ENCODE peak calls at places on chromosomes 13 and 19, in nine cellular contexts. Y is cardiac muscle cell, V is left ventricle myocardium inferior, E is IMR-90, A is fibroblast of lung, B is neural progenitor cell, O is tibial nerve, Q is pancreas, I is stomach. D is an unnamed sample. For H3K36me3 and H3K4me1, the result is how much of the 10 kb centered on the place peaks cover.

GRCh38 chr19:18312021-18312534 is 10.8 kb downstream of the LSM4 start:
- DNase-seq in Y (no peak), V (no peak), E (no peak), A (no peak), B (no peak), O (no peak), Q (no peak), I (no peak), D (peak)

GRCh38 chr19:5805465-5806132 is 732 bp downstream of the NRTN start:
- DNase-seq in Y (peak), V (peak), E (peak), A (peak), B (peak), O (peak), Q (peak), I (peak), D (peak)

GRCh38 chr19:18417250-18418033 is 1.8 kb upstream of the SSBP4 start:
- DNase-seq in Y (peak), V (peak), E (peak), A (peak), B (peak), O (no peak), Q (no peak), I (no peak), D (no peak)

GRCh38 chr13:65582160-65582559 is 1648.0 kb downstream of the PCDH9 start:
- DNase-seq in Y (no peak), V (no peak), E (no peak), A (no peak), B (no peak), O (no peak), Q (no peak), I (no peak), D (no peak)

GRCh38 chr19:47111081-47111589 is 2.4 kb downstream of the ZC3H4 start:
- DNase-seq in Y (no peak), V (no peak), E (no peak), A (no peak), B (peak), O (no peak), Q (peak), I (peak), D (peak)

GRCh38 chr13:53336441-53337160 is 308.0 kb downstream of the OLFM4 start:
- DNase-seq in Y (no peak), V (no peak), E (no peak), A (no peak), B (no peak), O (no peak), Q (no peak), I (no peak), D (no peak)

GRCh38 chr13:36910545-36910944 is 9.5 kb downstream of the SMAD9 start:
- DNase-seq in Y (no peak), V (no peak), E (no peak), A (no peak), B (no peak), O (no peak), Q (no peak), I (no peak), D (no peak)

GRCh38 chr13:80336335-80336734 is 4.6 kb downstream of the SPRY2 start:
- DNase-seq in Y (peak), V (no peak), E (peak), A (peak), B (no peak), O (no peak), Q (no peak), I (no peak), D (peak)

GRCh38 chr13:43786766-43787517 is at the start of gene ENOX1:
- DNase-seq in Y (peak), V (peak), E (peak), A (peak), B (peak), O (no peak), Q (peak), I (peak), D (peak)

DNA sequence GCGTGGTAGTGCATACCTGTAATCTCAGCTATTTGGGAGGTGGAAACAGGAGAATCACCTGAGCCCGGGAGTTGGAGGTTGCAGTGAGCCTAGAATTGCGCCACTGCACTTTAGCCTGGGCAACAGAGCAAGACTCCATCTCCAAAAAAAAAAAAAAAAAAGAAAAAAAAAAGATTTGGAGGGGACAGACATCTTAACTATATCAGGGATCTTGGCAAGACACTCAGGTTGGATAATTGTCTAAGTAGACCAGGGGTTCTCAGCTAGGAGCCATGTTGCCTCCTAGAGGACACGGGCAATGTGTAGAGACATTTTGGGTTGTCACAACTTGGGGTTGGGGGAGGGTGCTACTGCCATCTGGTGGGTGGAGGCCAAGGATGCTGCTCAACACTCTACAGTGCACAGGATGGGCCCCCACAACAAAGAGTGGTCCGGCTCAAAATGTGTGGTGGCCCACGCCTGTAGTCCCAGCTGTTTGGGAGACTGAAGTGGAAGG is 1.9 kb upstream of the ZNF580 start:
- DNase-seq in Y (peak), V (no peak), E (peak), A (peak), B (peak), O (no peak), Q (peak), I (no peak), D (no peak)
- H3K27ac ChIP-seq in Y (no peak), V (no peak), E (no peak), A (no peak), B (no peak), O (peak), Q (no peak), I (peak), D (no peak)

GRCh38 chr19:8319807-8320520 is 1.2 kb downstream of the NDUFA7 start:
- DNase-seq in Y (no peak), V (no peak), E (no peak), A (no peak), B (peak), O (no peak), Q (no peak), I (no peak), D (no peak)
- H3K36me3 ChIP-seq in Y (under half), V (under half), E (under half), A (under half), B (under half), O (under half), Q (under half), I (under half), D (under half)

DNA sequence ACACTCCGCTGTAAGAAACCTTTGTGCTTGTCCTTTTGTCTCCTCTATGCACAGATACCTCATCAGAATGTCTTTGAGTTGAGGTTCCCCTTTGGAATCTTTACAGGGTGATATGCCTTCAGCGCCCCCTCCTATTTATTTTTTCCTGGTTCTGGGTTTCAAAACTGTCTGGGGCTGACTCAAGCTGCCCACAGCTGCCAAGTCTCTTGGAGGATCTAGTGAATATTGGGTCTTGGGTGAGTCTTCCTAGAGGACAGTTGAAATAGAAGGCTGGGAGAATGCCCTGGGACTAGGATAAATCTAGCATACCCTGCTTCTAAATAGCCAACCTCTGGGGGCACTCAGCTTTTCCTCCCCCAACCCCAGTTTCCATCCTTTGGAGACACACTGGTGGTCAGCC is 945 bp downstream of the ZNF136 start:
- DNase-seq in Y (no peak), V (no peak), E (peak), A (peak), B (peak), O (no peak), Q (no peak), I (no peak), D (no peak)
- H3K4me1 ChIP-seq in Y (under half), V (half or more), E (under half), A (under half), B (under half), O (under half), Q (under half), I (under half), D (under half)

GRCh38 chr19:50475101-50475568 is 1.2 kb upstream of the EMC10 start:
- DNase-seq in Y (no peak), V (no peak), E (no peak), A (no peak), B (no peak), O (no peak), Q (no peak), I (no peak), D (no peak)

GRCh38 chr19:50477751-50478515 is 1.3 kb upstream of the GARIN5A start:
- DNase-seq in Y (no peak), V (no peak), E (no peak), A (no peak), B (no peak), O (no peak), Q (no peak), I (no peak), D (no peak)

GRCh38 chr19:50476943-50477264 is 256 bp upstream of the GARIN5A start:
- DNase-seq in Y (no peak), V (no peak), E (no peak), A (no peak), B (no peak), O (no peak), Q (no peak), I (no peak), D (no peak)

GRCh38 chr19:50475736-50476223 is 527 bp upstream of the EMC10 start:
- DNase-seq in Y (no peak), V (no peak), E (no peak), A (no peak), B (no peak), O (no peak), Q (no peak), I (no peak), D (no peak)

DNA sequence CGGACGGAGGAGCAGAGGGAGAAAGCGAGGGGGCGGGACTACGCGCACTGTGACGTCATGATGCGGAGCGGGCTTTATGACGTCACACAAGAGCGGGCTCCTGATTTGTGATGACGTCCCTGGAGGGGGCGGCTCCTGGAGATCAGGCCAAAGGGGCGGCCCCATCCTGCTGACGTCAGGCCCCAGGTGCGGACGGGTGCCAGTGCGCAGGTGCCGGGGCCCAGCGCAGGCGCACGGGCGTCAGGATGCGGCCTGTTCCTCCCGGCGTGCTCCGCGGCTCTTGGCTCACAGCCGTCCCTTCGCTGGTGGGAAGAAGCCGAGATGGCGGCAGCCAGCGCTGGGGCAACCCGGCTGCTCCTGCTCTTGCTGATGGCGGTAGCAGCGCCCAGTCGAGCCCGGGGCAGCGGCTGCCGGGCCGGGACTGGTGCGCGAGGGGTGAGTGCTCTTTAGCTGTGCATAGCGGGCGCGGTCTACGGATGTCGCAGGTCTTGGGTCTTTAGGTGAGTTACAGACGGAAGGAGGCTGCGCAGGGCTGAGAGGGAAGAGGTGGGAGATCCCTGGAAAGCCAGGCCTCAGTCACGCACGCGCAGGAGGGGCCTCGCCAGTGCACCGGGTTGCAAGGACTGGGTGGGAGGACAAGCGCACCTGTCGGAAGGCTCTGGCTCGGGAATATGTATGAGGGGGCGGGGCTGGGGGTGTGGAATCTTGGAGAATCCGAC is at the start of the genes EMC10 and GARIN5A:
- DNase-seq in Y (peak), V (peak), E (peak), A (peak), B (peak), O (peak), Q (peak), I (peak), D (peak)
- H3K27ac ChIP-seq in Y (peak), V (peak), E (peak), A (peak), B (peak), O (peak), Q (peak), I (peak), D (peak)

GRCh38 chr19:48986211-48986610 is 6.9 kb downstream of the GYS1 start:
- DNase-seq in Y (no peak), V (no peak), E (no peak), A (no peak), B (no peak), O (no peak), Q (no peak), I (no peak), D (no peak)

GRCh38 chr19:48988860-48989259 is 4.2 kb downstream of the GYS1 start:
- DNase-seq in Y (no peak), V (no peak), E (no peak), A (no peak), B (no peak), O (no peak), Q (no peak), I (no peak), D (no peak)

GRCh38 chr19:48989701-48990291 is 3.3 kb downstream of the GYS1 start:
- DNase-seq in Y (no peak), V (peak), E (no peak), A (no peak), B (no peak), O (no peak), Q (no peak), I (no peak), D (no peak)

GRCh38 chr19:48987323-48987722 is 5.8 kb downstream of the GYS1 start:
- DNase-seq in Y (no peak), V (no peak), E (no peak), A (no peak), B (no peak), O (no peak), Q (no peak), I (no peak), D (no peak)

DNA sequence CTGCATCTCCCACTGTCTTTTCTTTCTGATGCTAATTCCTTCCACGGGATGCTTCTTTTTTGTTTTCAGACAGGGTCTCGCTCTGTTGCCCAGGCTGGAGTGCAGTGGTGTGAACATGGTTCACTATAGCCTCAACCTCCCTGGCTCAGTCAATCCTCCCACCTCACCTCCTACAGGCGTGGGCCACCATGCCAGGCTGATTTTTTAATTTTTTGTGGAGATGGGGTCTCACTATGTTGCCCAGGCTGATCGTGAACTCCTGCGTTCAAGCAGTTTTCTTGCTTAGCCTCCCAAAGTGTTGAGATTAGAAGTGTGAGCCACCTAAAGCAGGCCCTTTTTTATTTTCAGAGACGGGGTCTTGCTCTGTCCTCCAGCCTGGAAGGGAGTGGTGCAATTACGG is 4.8 kb downstream of the GYS1 start:
- DNase-seq in Y (no peak), V (no peak), E (no peak), A (no peak), B (no peak), O (no peak), Q (no peak), I (no peak), D (no peak)
- H3K36me3 ChIP-seq in Y (under half), V (half or more), E (under half), A (under half), B (under half), O (under half), Q (under half), I (half or more), D (under half)

GRCh38 chr19:11338569-11339253 is 746 bp downstream of the RAB3D start:
- DNase-seq in Y (no peak), V (no peak), E (no peak), A (no peak), B (no peak), O (no peak), Q (no peak), I (no peak), D (peak)

GRCh38 chr19:11338164-11338563 is 1.3 kb downstream of the RAB3D start:
- DNase-seq in Y (no peak), V (no peak), E (no peak), A (no peak), B (no peak), O (no peak), Q (peak), I (no peak), D (peak)

GRCh38 chr19:11337080-11337479 is 2.4 kb downstream of the RAB3D start:
- DNase-seq in Y (no peak), V (no peak), E (no peak), A (no peak), B (no peak), O (no peak), Q (no peak), I (no peak), D (no peak)

GRCh38 chr19:11342429-11342828 is 3.0 kb upstream of the RAB3D start:
- DNase-seq in Y (no peak), V (no peak), E (no peak), A (no peak), B (no peak), O (no peak), Q (no peak), I (no peak), D (no peak)

GRCh38 chr19:11339254-11340098 is at the start of gene RAB3D:
- DNase-seq in Y (peak), V (peak), E (peak), A (peak), B (peak), O (peak), Q (peak), I (peak), D (peak)
- H3K4me1 ChIP-seq in Y (under half), V (under half), E (under half), A (under half), B (under half), O (under half), Q (under half), I (under half), D (under half)

DNA sequence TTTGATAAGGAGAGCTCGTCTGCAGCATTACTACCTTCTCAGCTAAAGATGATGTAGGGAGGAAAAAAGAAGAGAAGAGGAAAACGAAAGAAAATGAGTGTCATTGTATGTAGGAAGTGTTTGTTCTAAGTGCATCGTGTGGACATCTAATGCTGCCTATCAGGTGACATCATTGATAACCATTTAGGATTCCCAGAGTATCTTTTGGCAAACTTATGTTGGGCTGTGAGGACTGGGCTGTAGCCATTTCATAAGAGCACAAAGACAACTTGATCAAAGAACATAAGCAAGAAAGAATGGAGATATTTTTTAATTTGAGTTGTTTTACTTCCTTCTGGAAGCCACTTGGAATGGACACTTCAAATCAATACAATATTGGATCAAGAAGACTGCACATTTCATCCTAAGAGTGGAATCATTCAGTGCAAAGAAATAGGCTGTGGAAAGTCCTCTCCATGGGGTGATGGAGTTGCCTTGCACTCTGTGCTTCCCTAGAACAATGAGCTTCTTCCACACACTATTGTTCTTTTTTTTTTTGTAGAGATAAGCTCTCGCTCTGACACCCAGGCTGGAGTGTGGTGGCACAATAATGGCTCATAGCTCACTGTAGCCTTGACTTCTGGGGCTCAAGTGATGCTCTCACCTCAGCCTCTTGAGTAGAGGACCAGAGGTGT is 52.4 kb upstream of the UBL3 start:
- DNase-seq in Y (peak), V (no peak), E (no peak), A (no peak), B (no peak), O (no peak), Q (no peak), I (no peak), D (no peak)
- H3K27ac ChIP-seq in Y (no peak), V (no peak), E (no peak), A (no peak), B (no peak), O (no peak), Q (no peak), I (peak), D (peak)

DNA sequence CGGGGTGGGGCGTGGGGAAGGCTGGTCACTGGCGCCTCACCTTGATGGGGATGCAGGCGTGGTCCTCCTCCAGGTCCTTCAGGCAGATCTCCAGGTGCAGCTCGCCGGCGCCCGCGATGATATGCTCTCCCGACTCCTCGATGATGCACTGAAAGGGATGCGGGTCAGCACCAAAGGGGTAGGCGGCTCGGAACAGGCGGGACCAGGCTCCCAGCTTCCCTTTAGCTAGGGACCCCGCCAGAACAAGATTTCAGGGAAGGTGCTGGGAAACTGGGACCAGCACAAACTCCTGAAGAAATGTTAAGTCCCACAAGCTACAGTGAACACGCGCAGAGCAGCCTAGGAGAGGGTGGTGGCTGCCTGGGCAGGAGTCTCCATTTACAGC is 6.0 kb downstream of the EEF2 start:
- DNase-seq in Y (no peak), V (no peak), E (no peak), A (no peak), B (no peak), O (no peak), Q (no peak), I (no peak), D (no peak)
- H3K36me3 ChIP-seq in Y (half or more), V (half or more), E (half or more), A (half or more), B (under half), O (under half), Q (half or more), I (half or more), D (half or more)

GRCh38 chr13:114106526-114106925 is 25.9 kb downstream of the RASA3 start:
- DNase-seq in Y (no peak), V (no peak), E (no peak), A (no peak), B (no peak), O (no peak), Q (no peak), I (no peak), D (no peak)
- H3K4me1 ChIP-seq in Y (under half), V (under half), E (under half), A (under half), B (under half), O (under half), Q (under half), I (under half), D (under half)

GRCh38 chr19:34649886-34650543 is 26.9 kb downstream of the SCGB2B2 start:
- DNase-seq in Y (no peak), V (no peak), E (no peak), A (no peak), B (no peak), O (no peak), Q (no peak), I (no peak), D (no peak)

GRCh38 chr19:34655651-34656050 is 21.3 kb downstream of the SCGB2B2 start:
- DNase-seq in Y (no peak), V (no peak), E (no peak), A (no peak), B (no peak), O (no peak), Q (no peak), I (no peak), D (no peak)

GRCh38 chr19:34651747-34652146 is 25.2 kb downstream of the SCGB2B2 start:
- DNase-seq in Y (no peak), V (no peak), E (no peak), A (no peak), B (no peak), O (no peak), Q (no peak), I (no peak), D (no peak)

DNA sequence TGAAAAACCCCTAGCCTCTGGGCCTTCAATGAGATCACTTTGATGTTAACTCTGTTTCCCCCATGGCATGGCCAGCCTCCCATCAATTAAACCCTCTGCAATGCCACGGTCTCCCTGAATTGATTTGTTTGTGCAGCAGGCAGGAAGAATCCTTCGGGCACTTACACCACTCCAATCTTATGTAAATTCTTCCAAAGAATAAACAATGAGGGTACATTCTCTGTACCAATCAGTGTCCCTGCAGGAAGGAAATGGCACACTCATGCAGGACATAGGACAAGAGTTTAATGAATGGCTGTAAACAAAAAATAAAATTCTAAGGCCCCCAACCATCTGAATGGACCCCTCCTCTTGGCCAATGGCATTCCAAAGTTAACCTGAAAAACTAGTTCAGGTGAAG is 22.2 kb downstream of the SCGB2B2 start:
- DNase-seq in Y (no peak), V (no peak), E (no peak), A (no peak), B (no peak), O (no peak), Q (no peak), I (no peak), D (no peak)
- H3K27ac ChIP-seq in Y (no peak), V (no peak), E (no peak), A (no peak), B (no peak), O (no peak), Q (no peak), I (no peak), D (no peak)

D was measured in small intestine.